ENCODE peak calls at places on chromosomes 7 and 10, in eight cellular contexts. One of them, this sample, is unnamed.

GRCh38 chr10:131141207-131141606 is 170.3 kb downstream of the TCERG1L start:
- DNase-seq in breast epithelium: peak; percentile 43
- DNase-seq in transverse colon: no peak
- DNase-seq in spleen: peak; percentile 51
- DNase-seq in GM12878: no peak
- DNase-seq in HCT116: no peak
- DNase-seq in endothelial cell of umbilical vein: no peak
- DNase-seq in K562: no peak
- DNase-seq in this sample: no peak

GRCh38 chr7:128699196-128699712 is 27.2 kb downstream of the GARIN1A start:
- DNase-seq in breast epithelium: no peak
- DNase-seq in transverse colon: no peak
- DNase-seq in spleen: no peak
- DNase-seq in GM12878: no peak
- DNase-seq in HCT116: no peak
- DNase-seq in endothelial cell of umbilical vein: no peak
- DNase-seq in K562: no peak
- DNase-seq in this sample: no peak

GRCh38 chr7:24597014-24597413 is 23.8 kb downstream of the PALS2 start:
- DNase-seq in breast epithelium: no peak
- DNase-seq in transverse colon: no peak
- DNase-seq in spleen: no peak
- DNase-seq in GM12878: no peak
- DNase-seq in HCT116: no peak
- DNase-seq in endothelial cell of umbilical vein: no peak
- DNase-seq in K562: no peak
- DNase-seq in this sample: no peak

GRCh38 chr7:149002604-149003003 is 25.7 kb downstream of the PDIA4 start:
- DNase-seq in breast epithelium: no peak
- DNase-seq in transverse colon: no peak
- DNase-seq in spleen: peak; percentile 56
- DNase-seq in GM12878: no peak
- DNase-seq in HCT116: no peak
- DNase-seq in endothelial cell of umbilical vein: no peak
- DNase-seq in K562: no peak
- DNase-seq in this sample: no peak

GRCh38 chr10:31604141-31604540 is 285.1 kb downstream of the ZEB1 start:
- DNase-seq in breast epithelium: no peak
- DNase-seq in transverse colon: no peak
- DNase-seq in spleen: no peak
- DNase-seq in GM12878: no peak
- DNase-seq in HCT116: no peak
- DNase-seq in endothelial cell of umbilical vein: no peak
- DNase-seq in K562: no peak
- DNase-seq in this sample: no peak

GRCh38 chr7:131109757-131110293 is 217.9 kb upstream of the MKLN1 start:
- DNase-seq in breast epithelium: peak; percentile 75
- DNase-seq in transverse colon: peak; percentile 87
- DNase-seq in spleen: peak; percentile 97
- DNase-seq in GM12878: no peak
- DNase-seq in HCT116: no peak
- DNase-seq in endothelial cell of umbilical vein: peak; percentile 81
- DNase-seq in K562: peak; percentile 92
- DNase-seq in this sample: peak; percentile 48

GRCh38 chr10:1309969-1310789 is 254.0 kb downstream of the WDR37 start:
- DNase-seq in breast epithelium: no peak
- DNase-seq in transverse colon: no peak
- DNase-seq in spleen: no peak
- DNase-seq in GM12878: no peak
- DNase-seq in HCT116: no peak
- DNase-seq in endothelial cell of umbilical vein: no peak
- DNase-seq in K562: no peak
- DNase-seq in this sample: no peak

GRCh38 chr7:126720232-126720631 is 532.5 kb downstream of the GRM8 start:
- DNase-seq in breast epithelium: no peak
- DNase-seq in transverse colon: no peak
- DNase-seq in spleen: no peak
- DNase-seq in GM12878: no peak
- DNase-seq in HCT116: no peak
- DNase-seq in endothelial cell of umbilical vein: no peak
- DNase-seq in K562: no peak
- DNase-seq in this sample: no peak

GRCh38 chr7:133940368-133940767 is 186.8 kb upstream of the LRGUK start:
- DNase-seq in breast epithelium: no peak
- DNase-seq in transverse colon: no peak
- DNase-seq in spleen: no peak
- DNase-seq in GM12878: no peak
- DNase-seq in HCT116: no peak
- DNase-seq in endothelial cell of umbilical vein: no peak
- DNase-seq in K562: no peak
- DNase-seq in this sample: no peak

GRCh38 chr10:132868995-132869394 is 73.4 kb downstream of the CFAP46 start:
- DNase-seq in breast epithelium: peak; percentile 37
- DNase-seq in transverse colon: peak; percentile 4
- DNase-seq in spleen: peak; percentile 55
- DNase-seq in GM12878: no peak
- DNase-seq in HCT116: no peak
- DNase-seq in endothelial cell of umbilical vein: no peak
- DNase-seq in K562: no peak
- DNase-seq in this sample: no peak

GRCh38 chr7:30252885-30253795 is 31.3 kb upstream of the ZNRF2 start:
- DNase-seq in breast epithelium: peak; percentile 71
- DNase-seq in transverse colon: peak; percentile 62
- DNase-seq in spleen: no peak
- DNase-seq in GM12878: no peak
- DNase-seq in HCT116: no peak
- DNase-seq in endothelial cell of umbilical vein: peak; percentile 47
- DNase-seq in K562: no peak
- DNase-seq in this sample: no peak

DNA sequence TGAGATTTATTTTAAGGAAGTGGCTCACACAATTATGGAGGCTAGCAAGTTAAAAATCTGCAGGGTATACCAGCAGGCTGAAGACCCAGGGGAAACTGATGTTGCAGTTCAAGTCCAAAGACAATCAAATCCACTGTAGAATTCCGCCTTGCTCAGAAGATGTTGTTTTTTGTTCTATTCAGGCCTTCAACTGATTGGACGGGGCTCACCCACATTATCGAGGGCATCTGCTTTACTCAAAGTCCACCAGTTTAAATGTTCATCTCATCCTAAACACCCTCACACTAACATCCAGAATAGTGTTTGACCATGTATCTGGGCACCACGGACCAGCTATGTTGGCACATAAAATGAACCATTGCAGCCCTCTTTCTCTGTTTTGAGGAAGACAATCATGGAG is 211.2 kb upstream of the GPR26 start:
- DNase-seq in breast epithelium: no peak
- DNase-seq in transverse colon: no peak
- DNase-seq in spleen: no peak
- DNase-seq in GM12878: no peak
- DNase-seq in HCT116: no peak
- DNase-seq in endothelial cell of umbilical vein: no peak
- DNase-seq in K562: no peak
- DNase-seq in this sample: no peak
- TF ChIP-seq POLR2AphosphoS5 in breast epithelium: no peak
- TF ChIP-seq POLR2AphosphoS5 in transverse colon: no peak
- TF ChIP-seq POLR2AphosphoS5 in spleen: no peak
- TF ChIP-seq POLR2AphosphoS5 in GM12878: no peak
- TF ChIP-seq POLR2AphosphoS5 in HCT116: no peak
- TF ChIP-seq POLR2AphosphoS5 in endothelial cell of umbilical vein: no peak
- TF ChIP-seq POLR2AphosphoS5 in K562: no peak
- TF ChIP-seq POLR2AphosphoS5 in this sample: no peak

GRCh38 chr7:18497800-18498199 is 2.3 kb downstream of the HDAC9 start:
- DNase-seq in breast epithelium: no peak
- DNase-seq in transverse colon: no peak
- DNase-seq in spleen: no peak
- DNase-seq in GM12878: no peak
- DNase-seq in HCT116: no peak
- DNase-seq in endothelial cell of umbilical vein: no peak
- DNase-seq in K562: no peak
- DNase-seq in this sample: no peak

GRCh38 chr7:18496336-18496700 is 769 bp downstream of the HDAC9 start:
- DNase-seq in breast epithelium: no peak
- DNase-seq in transverse colon: no peak
- DNase-seq in spleen: no peak
- DNase-seq in GM12878: no peak
- DNase-seq in HCT116: no peak
- DNase-seq in endothelial cell of umbilical vein: no peak
- DNase-seq in K562: no peak
- DNase-seq in this sample: no peak

GRCh38 chr7:18497082-18497481 is 1.5 kb downstream of the HDAC9 start:
- DNase-seq in breast epithelium: no peak
- DNase-seq in transverse colon: no peak
- DNase-seq in spleen: no peak
- DNase-seq in GM12878: no peak
- DNase-seq in HCT116: no peak
- DNase-seq in endothelial cell of umbilical vein: no peak
- DNase-seq in K562: no peak
- DNase-seq in this sample: no peak

GRCh38 chr7:18494821-18495408 is 634 bp upstream of the HDAC9 start:
- DNase-seq in breast epithelium: no peak
- DNase-seq in transverse colon: no peak
- DNase-seq in spleen: no peak
- DNase-seq in GM12878: no peak
- DNase-seq in HCT116: no peak
- DNase-seq in endothelial cell of umbilical vein: no peak
- DNase-seq in K562: no peak
- DNase-seq in this sample: no peak

DNA sequence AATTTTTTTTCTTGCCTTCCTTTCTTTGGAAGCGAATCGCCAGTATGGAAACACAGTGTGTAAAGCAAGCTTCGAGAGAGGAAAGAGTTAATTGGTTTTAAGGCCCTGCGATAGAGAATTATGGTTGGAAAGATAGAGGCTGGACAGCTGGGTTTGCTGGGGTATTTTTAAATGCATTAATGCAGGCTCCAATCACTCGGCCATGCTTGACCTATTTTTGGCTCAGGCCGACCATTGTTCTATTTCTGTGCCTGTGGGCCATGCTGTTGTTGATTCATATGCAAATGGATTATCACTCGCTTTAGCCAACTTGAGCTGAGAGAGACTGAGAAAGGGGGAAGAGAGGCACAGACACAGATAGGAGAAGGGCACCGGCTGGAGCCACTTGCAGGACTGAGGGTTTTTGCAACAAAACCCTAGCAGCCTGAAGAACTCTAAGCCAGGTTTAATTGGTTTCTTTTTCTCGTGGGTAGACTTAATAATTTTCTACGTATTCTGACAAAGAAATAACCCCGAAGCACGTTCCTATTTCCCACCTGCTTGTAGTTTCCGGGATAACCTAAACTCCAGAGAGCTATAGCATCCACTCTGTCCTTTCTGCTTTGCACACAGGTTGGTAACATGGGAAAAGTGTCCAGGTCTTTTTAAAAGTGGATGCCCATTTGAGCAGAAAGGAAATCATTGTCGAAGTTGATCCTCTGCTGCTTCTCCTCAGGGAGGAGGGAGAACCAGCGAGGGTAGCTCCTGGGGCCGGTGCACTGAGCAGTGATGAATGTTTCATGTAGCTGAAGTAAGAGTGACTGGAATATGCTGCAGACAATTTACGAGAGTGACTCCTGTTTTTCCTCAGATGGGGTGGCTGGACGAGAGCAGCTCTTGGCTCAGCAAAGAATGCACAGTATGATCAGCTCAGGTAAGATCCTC is at the start of gene HDAC9:
- DNase-seq in breast epithelium: no peak
- DNase-seq in transverse colon: peak; percentile 51
- DNase-seq in spleen: peak; percentile 75
- DNase-seq in GM12878: peak; percentile 56
- DNase-seq in HCT116: no peak
- DNase-seq in endothelial cell of umbilical vein: peak; percentile 63
- DNase-seq in K562: no peak
- DNase-seq in this sample: no peak
- TF ChIP-seq POLR2A in breast epithelium: no peak
- TF ChIP-seq POLR2A in transverse colon: peak; percentile 37
- TF ChIP-seq POLR2A in spleen: no peak
- TF ChIP-seq POLR2A in GM12878: peak; percentile 39
- TF ChIP-seq POLR2A in HCT116: no peak
- TF ChIP-seq POLR2A in endothelial cell of umbilical vein: no peak
- TF ChIP-seq POLR2A in K562: no peak
- TF ChIP-seq POLR2A in this sample: peak; percentile 86

GRCh38 chr10:103888113-103888841 is 29.7 kb downstream of the STN1 start:
- DNase-seq in breast epithelium: peak; percentile 70
- DNase-seq in transverse colon: peak; percentile 91
- DNase-seq in spleen: no peak
- DNase-seq in GM12878: no peak
- DNase-seq in HCT116: peak; percentile 61
- DNase-seq in endothelial cell of umbilical vein: peak; percentile 93
- DNase-seq in K562: peak; percentile 33
- DNase-seq in this sample: peak; percentile 13

GRCh38 chr10:103890688-103891087 is 27.3 kb downstream of the STN1 start:
- DNase-seq in breast epithelium: no peak
- DNase-seq in transverse colon: no peak
- DNase-seq in spleen: no peak
- DNase-seq in GM12878: no peak
- DNase-seq in HCT116: no peak
- DNase-seq in endothelial cell of umbilical vein: no peak
- DNase-seq in K562: no peak
- DNase-seq in this sample: no peak

GRCh38 chr10:103889121-103889720 is 28.8 kb downstream of the STN1 start:
- DNase-seq in breast epithelium: no peak
- DNase-seq in transverse colon: no peak
- DNase-seq in spleen: no peak
- DNase-seq in GM12878: no peak
- DNase-seq in HCT116: no peak
- DNase-seq in endothelial cell of umbilical vein: no peak
- DNase-seq in K562: no peak
- DNase-seq in this sample: no peak

GRCh38 chr10:103892181-103892580 is 25.8 kb downstream of the STN1 start:
- DNase-seq in breast epithelium: no peak
- DNase-seq in transverse colon: no peak
- DNase-seq in spleen: no peak
- DNase-seq in GM12878: no peak
- DNase-seq in HCT116: no peak
- DNase-seq in endothelial cell of umbilical vein: no peak
- DNase-seq in K562: no peak
- DNase-seq in this sample: no peak

DNA sequence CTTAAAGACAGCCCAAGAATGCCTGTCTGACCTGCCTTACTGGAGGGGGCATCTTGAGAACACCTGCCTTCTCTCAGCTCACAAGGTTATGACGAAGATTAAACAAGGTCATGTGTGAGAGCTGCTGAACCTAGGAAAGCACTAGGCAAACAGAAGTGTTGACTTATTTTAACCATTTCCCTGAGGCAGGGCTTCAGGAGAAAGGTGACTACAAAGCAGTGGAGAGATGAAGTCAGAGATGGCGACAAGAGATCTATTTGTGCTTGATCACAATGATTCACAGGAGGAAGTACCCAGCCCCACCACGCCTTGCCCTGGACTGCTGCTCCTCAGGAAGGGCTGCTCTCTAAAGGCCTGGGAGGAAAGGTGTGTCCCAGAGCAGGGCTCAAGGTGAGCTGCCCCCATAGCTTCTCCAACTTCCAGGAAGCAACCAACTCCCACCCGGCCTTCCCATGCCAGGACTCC is 27.8 kb downstream of the STN1 start:
- DNase-seq in breast epithelium: no peak
- DNase-seq in transverse colon: peak; percentile 86
- DNase-seq in spleen: no peak
- DNase-seq in GM12878: no peak
- DNase-seq in HCT116: peak; percentile 79
- DNase-seq in endothelial cell of umbilical vein: peak; percentile 24
- DNase-seq in K562: no peak
- DNase-seq in this sample: no peak
- TF ChIP-seq POLR2AphosphoS5 in breast epithelium: no peak
- TF ChIP-seq POLR2AphosphoS5 in transverse colon: peak; percentile 88
- TF ChIP-seq POLR2AphosphoS5 in spleen: no peak
- TF ChIP-seq POLR2AphosphoS5 in GM12878: no peak
- TF ChIP-seq POLR2AphosphoS5 in HCT116: peak; percentile 69
- TF ChIP-seq POLR2AphosphoS5 in endothelial cell of umbilical vein: peak; percentile 20
- TF ChIP-seq POLR2AphosphoS5 in K562: no peak
- TF ChIP-seq POLR2AphosphoS5 in this sample: no peak

GRCh38 chr10:79059859-79060379 is 8.8 kb upstream of the ZMIZ1 start:
- DNase-seq in breast epithelium: no peak
- DNase-seq in transverse colon: peak; percentile 23
- DNase-seq in spleen: peak; percentile 33
- DNase-seq in GM12878: no peak
- DNase-seq in HCT116: no peak
- DNase-seq in endothelial cell of umbilical vein: no peak
- DNase-seq in K562: no peak
- DNase-seq in this sample: no peak
- TF ChIP-seq POLR2A in breast epithelium: no peak
- TF ChIP-seq POLR2A in transverse colon: no peak
- TF ChIP-seq POLR2A in spleen: no peak
- TF ChIP-seq POLR2A in GM12878: no peak
- TF ChIP-seq POLR2A in HCT116: no peak
- TF ChIP-seq POLR2A in endothelial cell of umbilical vein: no peak
- TF ChIP-seq POLR2A in K562: no peak
- TF ChIP-seq POLR2A in this sample: no peak